ENCODE peak calls at places on chromosomes 7 and 10, in nine cellular contexts. W is NCI-H774; I is activated CD4-positive, alpha-beta T cell treated with anti-CD3 and anti-CD28 coated beads, Interleukin-2, amount 50 U/mL, for 24 hours; U is NCI-H510A treated with DMSO at 0.1 percent for 48 hours; A is Calu3; Z is PC-3; Q is stimulated activated CD8-positive, alpha-beta memory T cell treated with anti-CD3 and anti-CD28 coated beads, Interleukin-12 subunit alpha, Interleukin-12 subunit beta, amount 100 ng/mL, for 1 hour; N is NCI-H1092; R is HFFc6. B is an unnamed sample.

GRCh38 chr7:45119550-45119949 is 8.1 kb upstream of the TBRG4 start:
- DNase-seq in N (no peak), Z (no peak), A (no peak), R (no peak), U (no peak), I (no peak), Q (no peak), W (no peak), B (no peak)

GRCh38 chr7:30171753-30172447 is 37.1 kb downstream of the MTURN start:
- DNase-seq in W (no peak), N (no peak), U (no peak), A (no peak), R (peak), Z (peak), Q (no peak), I (no peak), B (no peak)

GRCh38 chr10:36531621-36532020 is 593.8 kb upstream of the ANKRD30A start:
- DNase-seq in Z (peak), Q (no peak), N (no peak), W (no peak), U (no peak), I (no peak), A (no peak), R (no peak), B (no peak)

GRCh38 chr10:119111968-119112515 is 8.1 kb downstream of the DENND10 start:
- DNase-seq in R (peak), Q (no peak), W (no peak), N (no peak), Z (no peak), I (no peak), A (no peak), U (no peak), B (no peak)

GRCh38 chr7:17043012-17043877 is 161.5 kb upstream of the AGR3 start:
- DNase-seq in R (peak), W (no peak), U (no peak), I (no peak), Q (no peak), A (no peak), Z (peak), N (no peak), B (no peak)

GRCh38 chr7:148747274-148747673 is 48.6 kb downstream of the CUL1 start:
- DNase-seq in Z (no peak), N (no peak), U (no peak), A (peak), I (no peak), W (peak), Q (no peak), R (no peak), B (no peak)

GRCh38 chr7:155598810-155599210 is 45.7 kb upstream of the RBM33 start:
- DNase-seq in U (peak), N (peak), A (peak), W (peak), R (peak), I (peak), Z (peak), Q (peak), B (no peak)

GRCh38 chr10:11355625-11356024 is 255.8 kb downstream of the USP6NL start:
- DNase-seq in R (no peak), A (no peak), W (no peak), Z (no peak), N (no peak), Q (no peak), U (no peak), I (no peak), B (no peak)

GRCh38 chr10:28250782-28251181 is 52.1 kb downstream of the MPP7 start:
- DNase-seq in W (no peak), U (no peak), R (peak), Z (peak), Q (no peak), A (no peak), I (no peak), N (no peak), B (no peak)

GRCh38 chr10:132904169-132904813 is 38.1 kb downstream of the CFAP46 start:
- DNase-seq in Q (no peak), Z (peak), R (peak), W (no peak), N (peak), U (no peak), A (peak), I (peak), B (no peak)